ENCODE peak calls at places on chromosomes 7 and 10, in seven cellular contexts. F is NCI-H446; D is epithelial cell of proximal tubule; V is stimulated activated CD4-positive, alpha-beta T cell treated with anti-CD3 and anti-CD28 coated beads, Interleukin-15, amount 100 ng/mL, for 1 hour; Z is HTR-8/SVneo; I is type B pancreatic cell; X is SW 1271. A is an unnamed sample.

GRCh38 chr10:43899224-43899959 is 250.7 kb upstream of the ZNF32 start:
- DNase-seq in X (no peak), F (no peak), I (no peak), D (no peak), V (no peak), Z (no peak), A (no peak)

GRCh38 chr7:142873281-142873784 is 12.2 kb downstream of the TRPV6 start:
- DNase-seq in X (no peak), F (no peak), Z (no peak), I (no peak), V (no peak), D (no peak), A (no peak)

GRCh38 chr7:107563072-107563760 is 504 bp downstream of the COG5 start:
- DNase-seq in D (no peak), Z (peak), I (no peak), V (no peak), F (no peak), X (peak), A (no peak)

GRCh38 chr10:30736685-30737232 is 107.2 kb upstream of the LYZL2 start:
- DNase-seq in F (no peak), D (peak), I (no peak), Z (peak), X (peak), V (no peak), A (peak)

GRCh38 chr10:79927111-79927828 is 21.6 kb downstream of the SFTPD start:
- DNase-seq in F (no peak), I (no peak), V (no peak), D (no peak), Z (no peak), X (no peak), A (no peak)

GRCh38 chr7:44212018-44212417 is 11.2 kb downstream of the YKT6 start:
- DNase-seq in I (no peak), Z (no peak), D (no peak), F (no peak), V (no peak), X (no peak), A (no peak)

GRCh38 chr10:72691470-72692056 is 380 bp upstream of the MCU start:
- DNase-seq in V (no peak), I (no peak), D (no peak), Z (peak), F (peak), X (peak), A (no peak)

GRCh38 chr7:151798851-151799428 is 78.0 kb downstream of the PRKAG2 start:
- DNase-seq in I (no peak), Z (no peak), V (no peak), D (no peak), F (no peak), X (no peak), A (no peak)

GRCh38 chr10:51301644-51302043 is 227.4 kb downstream of the PRKG1 start:
- DNase-seq in V (no peak), I (no peak), D (no peak), Z (no peak), F (no peak), X (no peak), A (no peak)

GRCh38 chr7:84204655-84205054 is 10.1 kb upstream of the SEMA3A start:
- DNase-seq in I (no peak), D (no peak), F (no peak), X (no peak), Z (no peak), V (no peak), A (no peak)

GRCh38 chr10:96152437-96152836 is 22.3 kb downstream of the ZNF518A start:
- DNase-seq in V (no peak), D (no peak), I (no peak), Z (no peak), X (no peak), F (no peak), A (no peak)

GRCh38 chr7:26172048-26172447 is 20.1 kb downstream of the NFE2L3 start:
- DNase-seq in D (no peak), V (no peak), F (no peak), Z (no peak), I (no peak), X (no peak), A (no peak)

GRCh38 chr10:112446055-112446854 is 459 bp downstream of the ZDHHC6 start:
- DNase-seq in V (no peak), D (no peak), I (no peak), X (no peak), Z (no peak), F (no peak), A (peak)

A was measured in transverse colon.